ENCODE peak calls at places on chromosome 17, in five cellular contexts. One of them, this sample, is unnamed.

GRCh38 chr17:76153640-76154039 is 12.6 kb upstream of the FOXJ1 start:
- DNase-seq in ELR: peak; percentile 34
- DNase-seq in DMS153: no peak
- DNase-seq in activated T-cell treated with anti-CD3 and anti-CD28 coated beads, Interleukin-2, amount 50 U/mL, for 24 hours: peak; percentile 28
- DNase-seq in substantia nigra: no peak
- DNase-seq in this sample: no peak

GRCh38 chr17:31488982-31489294 is 97.5 kb downstream of the RAB11FIP4 start:
- DNase-seq in ELR: no peak
- DNase-seq in DMS153: no peak
- DNase-seq in activated T-cell treated with anti-CD3 and anti-CD28 coated beads, Interleukin-2, amount 50 U/mL, for 24 hours: peak; percentile 51
- DNase-seq in substantia nigra: no peak
- DNase-seq in this sample: no peak

GRCh38 chr17:77441130-77441920 is 300.6 kb downstream of the SEC14L1 start:
- DNase-seq in ELR: no peak
- DNase-seq in DMS153: peak; percentile 48
- DNase-seq in activated T-cell treated with anti-CD3 and anti-CD28 coated beads, Interleukin-2, amount 50 U/mL, for 24 hours: peak; percentile 84
- DNase-seq in substantia nigra: no peak
- DNase-seq in this sample: peak; percentile 68

GRCh38 chr17:19453296-19453695 is 42.3 kb downstream of the RNF112 start:
- DNase-seq in ELR: no peak
- DNase-seq in DMS153: no peak
- DNase-seq in activated T-cell treated with anti-CD3 and anti-CD28 coated beads, Interleukin-2, amount 50 U/mL, for 24 hours: no peak
- DNase-seq in substantia nigra: no peak
- DNase-seq in this sample: no peak

GRCh38 chr17:37358098-37358829 is 17.5 kb upstream of the C17orf78 start:
- DNase-seq in ELR: peak; percentile 75
- DNase-seq in DMS153: peak; percentile 19
- DNase-seq in activated T-cell treated with anti-CD3 and anti-CD28 coated beads, Interleukin-2, amount 50 U/mL, for 24 hours: peak; percentile 67
- DNase-seq in substantia nigra: peak; percentile 66
- DNase-seq in this sample: peak; percentile 31

GRCh38 chr17:36463916-36464764 is 22.3 kb upstream of the ZNHIT3 start:
- DNase-seq in ELR: peak; percentile 91
- DNase-seq in DMS153: no peak
- DNase-seq in activated T-cell treated with anti-CD3 and anti-CD28 coated beads, Interleukin-2, amount 50 U/mL, for 24 hours: peak; percentile 67
- DNase-seq in substantia nigra: peak; percentile 2
- DNase-seq in this sample: peak; percentile 68

GRCh38 chr17:27458524-27458908 is 2.3 kb downstream of the KSR1 start:
- DNase-seq in ELR: no peak
- DNase-seq in DMS153: no peak
- DNase-seq in activated T-cell treated with anti-CD3 and anti-CD28 coated beads, Interleukin-2, amount 50 U/mL, for 24 hours: no peak
- DNase-seq in substantia nigra: no peak
- DNase-seq in this sample: no peak

GRCh38 chr17:41329279-41329925 is 13.9 kb upstream of the KRTAP17-1 start:
- DNase-seq in ELR: peak; percentile 75
- DNase-seq in DMS153: peak; percentile 28
- DNase-seq in activated T-cell treated with anti-CD3 and anti-CD28 coated beads, Interleukin-2, amount 50 U/mL, for 24 hours: no peak
- DNase-seq in substantia nigra: peak; percentile 12
- DNase-seq in this sample: no peak

GRCh38 chr17:1577186-1577585 is 14.6 kb upstream of the PITPNA start:
- DNase-seq in ELR: peak; percentile 84
- DNase-seq in DMS153: no peak
- DNase-seq in activated T-cell treated with anti-CD3 and anti-CD28 coated beads, Interleukin-2, amount 50 U/mL, for 24 hours: no peak
- DNase-seq in substantia nigra: peak; percentile 78
- DNase-seq in this sample: no peak

GRCh38 chr17:28371245-28372202 is at the start of gene SARM1:
- DNase-seq in ELR: peak; percentile 94
- DNase-seq in DMS153: peak; percentile 90
- DNase-seq in activated T-cell treated with anti-CD3 and anti-CD28 coated beads, Interleukin-2, amount 50 U/mL, for 24 hours: peak; percentile 91
- DNase-seq in substantia nigra: peak; percentile 85
- DNase-seq in this sample: peak; percentile 84

GRCh38 chr17:82332669-82333278 is 792 bp downstream of the SECTM1 start:
- DNase-seq in ELR: peak; percentile 83
- DNase-seq in DMS153: no peak
- DNase-seq in activated T-cell treated with anti-CD3 and anti-CD28 coated beads, Interleukin-2, amount 50 U/mL, for 24 hours: peak; percentile 63
- DNase-seq in substantia nigra: no peak
- DNase-seq in this sample: no peak

GRCh38 chr17:8289103-8289397 is 580 bp downstream of the RANGRF start:
- DNase-seq in ELR: no peak
- DNase-seq in DMS153: no peak
- DNase-seq in activated T-cell treated with anti-CD3 and anti-CD28 coated beads, Interleukin-2, amount 50 U/mL, for 24 hours: no peak
- DNase-seq in substantia nigra: no peak
- DNase-seq in this sample: no peak

GRCh38 chr17:5552841-5553240 is 31.5 kb downstream of the NLRP1 start:
- DNase-seq in ELR: no peak
- DNase-seq in DMS153: no peak
- DNase-seq in activated T-cell treated with anti-CD3 and anti-CD28 coated beads, Interleukin-2, amount 50 U/mL, for 24 hours: no peak
- DNase-seq in substantia nigra: no peak
- DNase-seq in this sample: no peak

GRCh38 chr17:42683407-42684031 is 1.2 kb downstream of the CNTNAP1 start:
- DNase-seq in ELR: no peak
- DNase-seq in DMS153: no peak
- DNase-seq in activated T-cell treated with anti-CD3 and anti-CD28 coated beads, Interleukin-2, amount 50 U/mL, for 24 hours: peak; percentile 46
- DNase-seq in substantia nigra: peak; percentile 31
- DNase-seq in this sample: no peak

GRCh38 chr17:50234581-50234980 is 33.1 kb upstream of the COL1A1 start:
- DNase-seq in ELR: peak; percentile 40
- DNase-seq in DMS153: no peak
- DNase-seq in activated T-cell treated with anti-CD3 and anti-CD28 coated beads, Interleukin-2, amount 50 U/mL, for 24 hours: no peak
- DNase-seq in substantia nigra: no peak
- DNase-seq in this sample: no peak

GRCh38 chr17:78995761-78996451 is 13.7 kb downstream of the CANT1 start:
- DNase-seq in ELR: no peak
- DNase-seq in DMS153: no peak
- DNase-seq in activated T-cell treated with anti-CD3 and anti-CD28 coated beads, Interleukin-2, amount 50 U/mL, for 24 hours: peak; percentile 16
- DNase-seq in substantia nigra: peak; percentile 37
- DNase-seq in this sample: no peak

GRCh38 chr17:77817953-77818352 is 140.6 kb upstream of the TNRC6C start:
- DNase-seq in ELR: peak; percentile 45
- DNase-seq in DMS153: no peak
- DNase-seq in activated T-cell treated with anti-CD3 and anti-CD28 coated beads, Interleukin-2, amount 50 U/mL, for 24 hours: no peak
- DNase-seq in substantia nigra: no peak
- DNase-seq in this sample: no peak

GRCh38 chr17:75142236-75142971 is 10.9 kb upstream of the NT5C start:
- DNase-seq in ELR: no peak
- DNase-seq in DMS153: no peak
- DNase-seq in activated T-cell treated with anti-CD3 and anti-CD28 coated beads, Interleukin-2, amount 50 U/mL, for 24 hours: no peak
- DNase-seq in substantia nigra: no peak
- DNase-seq in this sample: no peak

GRCh38 chr17:71790791-71791190 is 330.0 kb upstream of the SOX9 start:
- DNase-seq in ELR: peak; percentile 76
- DNase-seq in DMS153: no peak
- DNase-seq in activated T-cell treated with anti-CD3 and anti-CD28 coated beads, Interleukin-2, amount 50 U/mL, for 24 hours: no peak
- DNase-seq in substantia nigra: no peak
- DNase-seq in this sample: no peak

GRCh38 chr17:36851230-36851629 is 86.0 kb upstream of the LHX1 start:
- DNase-seq in ELR: peak; percentile 93
- DNase-seq in DMS153: no peak
- DNase-seq in activated T-cell treated with anti-CD3 and anti-CD28 coated beads, Interleukin-2, amount 50 U/mL, for 24 hours: no peak
- DNase-seq in substantia nigra: no peak
- DNase-seq in this sample: no peak

GRCh38 chr17:35238817-35239216 is 4.1 kb upstream of the SLFN5 start:
- DNase-seq in ELR: peak; percentile 84
- DNase-seq in DMS153: no peak
- DNase-seq in activated T-cell treated with anti-CD3 and anti-CD28 coated beads, Interleukin-2, amount 50 U/mL, for 24 hours: no peak
- DNase-seq in substantia nigra: no peak
- DNase-seq in this sample: no peak

GRCh38 chr17:180380-181212 is 854 bp downstream of the DOC2B start:
- DNase-seq in ELR: no peak
- DNase-seq in DMS153: no peak
- DNase-seq in activated T-cell treated with anti-CD3 and anti-CD28 coated beads, Interleukin-2, amount 50 U/mL, for 24 hours: no peak
- DNase-seq in substantia nigra: no peak
- DNase-seq in this sample: no peak

GRCh38 chr17:61766520-61766919 is 96.8 kb downstream of the BRIP1 start:
- DNase-seq in ELR: peak; percentile 94
- DNase-seq in DMS153: no peak
- DNase-seq in activated T-cell treated with anti-CD3 and anti-CD28 coated beads, Interleukin-2, amount 50 U/mL, for 24 hours: no peak
- DNase-seq in substantia nigra: no peak
- DNase-seq in this sample: no peak

GRCh38 chr17:2805961-2806360 is 9.7 kb downstream of the RAP1GAP2 start:
- DNase-seq in ELR: no peak
- DNase-seq in DMS153: no peak
- DNase-seq in activated T-cell treated with anti-CD3 and anti-CD28 coated beads, Interleukin-2, amount 50 U/mL, for 24 hours: no peak
- DNase-seq in substantia nigra: no peak
- DNase-seq in this sample: no peak

GRCh38 chr17:45640141-45640850 is 143.8 kb upstream of the CRHR1 start:
- DNase-seq in ELR: peak; percentile 83
- DNase-seq in DMS153: no peak
- DNase-seq in activated T-cell treated with anti-CD3 and anti-CD28 coated beads, Interleukin-2, amount 50 U/mL, for 24 hours: peak; percentile 80
- DNase-seq in substantia nigra: no peak
- DNase-seq in this sample: peak; percentile 62

GRCh38 chr17:81518113-81518784 is 5.7 kb upstream of the ACTG1 start:
- DNase-seq in ELR: no peak
- DNase-seq in DMS153: peak; percentile 59
- DNase-seq in activated T-cell treated with anti-CD3 and anti-CD28 coated beads, Interleukin-2, amount 50 U/mL, for 24 hours: no peak
- DNase-seq in substantia nigra: no peak
- DNase-seq in this sample: no peak

GRCh38 chr17:6496636-6497441 is 52.6 kb downstream of the PIMREG start:
- DNase-seq in ELR: no peak
- DNase-seq in DMS153: peak; percentile 7
- DNase-seq in activated T-cell treated with anti-CD3 and anti-CD28 coated beads, Interleukin-2, amount 50 U/mL, for 24 hours: peak; percentile 27
- DNase-seq in substantia nigra: no peak
- DNase-seq in this sample: no peak

GRCh38 chr17:27244019-27244418 is 49.9 kb upstream of the WSB1 start:
- DNase-seq in ELR: no peak
- DNase-seq in DMS153: no peak
- DNase-seq in activated T-cell treated with anti-CD3 and anti-CD28 coated beads, Interleukin-2, amount 50 U/mL, for 24 hours: no peak
- DNase-seq in substantia nigra: no peak
- DNase-seq in this sample: no peak

GRCh38 chr17:39165844-39166349 is at the start of gene ARL5C:
- DNase-seq in ELR: no peak
- DNase-seq in DMS153: no peak
- DNase-seq in activated T-cell treated with anti-CD3 and anti-CD28 coated beads, Interleukin-2, amount 50 U/mL, for 24 hours: no peak
- DNase-seq in substantia nigra: no peak
- DNase-seq in this sample: no peak

GRCh38 chr17:78935419-78936323 is 10.5 kb upstream of the TIMP2 start:
- DNase-seq in ELR: peak; percentile 99
- DNase-seq in DMS153: no peak
- DNase-seq in activated T-cell treated with anti-CD3 and anti-CD28 coated beads, Interleukin-2, amount 50 U/mL, for 24 hours: no peak
- DNase-seq in substantia nigra: no peak
- DNase-seq in this sample: no peak

GRCh38 chr17:42306385-42306667 is 18.0 kb downstream of the STAT5A start:
- DNase-seq in ELR: no peak
- DNase-seq in DMS153: no peak
- DNase-seq in activated T-cell treated with anti-CD3 and anti-CD28 coated beads, Interleukin-2, amount 50 U/mL, for 24 hours: no peak
- DNase-seq in substantia nigra: no peak
- DNase-seq in this sample: no peak

GRCh38 chr17:71217769-71218168 is 903.1 kb upstream of the SOX9 start:
- DNase-seq in ELR: peak; percentile 52
- DNase-seq in DMS153: no peak
- DNase-seq in activated T-cell treated with anti-CD3 and anti-CD28 coated beads, Interleukin-2, amount 50 U/mL, for 24 hours: no peak
- DNase-seq in substantia nigra: no peak
- DNase-seq in this sample: no peak

GRCh38 chr17:79305831-79306687 is 231.4 kb downstream of the ENGASE start:
- DNase-seq in ELR: no peak
- DNase-seq in DMS153: peak; percentile 7
- DNase-seq in activated T-cell treated with anti-CD3 and anti-CD28 coated beads, Interleukin-2, amount 50 U/mL, for 24 hours: no peak
- DNase-seq in substantia nigra: no peak
- DNase-seq in this sample: no peak

GRCh38 chr17:39573447-39574298 is 34.0 kb downstream of the NEUROD2 start:
- DNase-seq in ELR: peak; percentile 77
- DNase-seq in DMS153: no peak
- DNase-seq in activated T-cell treated with anti-CD3 and anti-CD28 coated beads, Interleukin-2, amount 50 U/mL, for 24 hours: peak; percentile 58
- DNase-seq in substantia nigra: peak; percentile 35
- DNase-seq in this sample: peak; percentile 34

GRCh38 chr17:77400445-77400870 is 259.7 kb downstream of the SEC14L1 start:
- DNase-seq in ELR: peak; percentile 52
- DNase-seq in DMS153: no peak
- DNase-seq in activated T-cell treated with anti-CD3 and anti-CD28 coated beads, Interleukin-2, amount 50 U/mL, for 24 hours: peak; percentile 91
- DNase-seq in substantia nigra: no peak
- DNase-seq in this sample: peak; percentile 64

GRCh38 chr17:76914937-76915336 is 46.7 kb downstream of the MGAT5B start:
- DNase-seq in ELR: no peak
- DNase-seq in DMS153: no peak
- DNase-seq in activated T-cell treated with anti-CD3 and anti-CD28 coated beads, Interleukin-2, amount 50 U/mL, for 24 hours: no peak
- DNase-seq in substantia nigra: no peak
- DNase-seq in this sample: no peak

GRCh38 chr17:57619061-57619937 is 125.8 kb downstream of the CCDC182 start:
- DNase-seq in ELR: peak; percentile 81
- DNase-seq in DMS153: no peak
- DNase-seq in activated T-cell treated with anti-CD3 and anti-CD28 coated beads, Interleukin-2, amount 50 U/mL, for 24 hours: no peak
- DNase-seq in substantia nigra: no peak
- DNase-seq in this sample: no peak

GRCh38 chr17:20922128-20922670 is 120.6 kb downstream of the USP22 start:
- DNase-seq in ELR: peak; percentile 50
- DNase-seq in DMS153: no peak
- DNase-seq in activated T-cell treated with anti-CD3 and anti-CD28 coated beads, Interleukin-2, amount 50 U/mL, for 24 hours: no peak
- DNase-seq in substantia nigra: no peak
- DNase-seq in this sample: no peak